ENCODE peak calls at places on chromosomes 11 and 22, in eight cellular contexts. U is esophagus squamous epithelium, R is right lobe of liver, Q is HFFc6, D is activated B cell treated with CpG ODN at 0.5 μM for 24 hours, Z is fibroblast of pulmonary artery, L is brain microvascular endothelial cell, V is IMR-90. B is an unnamed sample.

GRCh38 chr11:119952441-119952840 is 185.5 kb downstream of the TRIM29 start:
- DNase-seq in U (no peak), Q (no peak), D (no peak), L (no peak), R (no peak), Z (no peak), V (no peak), B (no peak)

GRCh38 chr11:124872741-124873140 is 7.5 kb downstream of the ROBO3 start:
- DNase-seq in R (no peak), D (no peak), Z (no peak), Q (no peak), U (no peak), V (no peak), L (no peak), B (no peak)

GRCh38 chr22:28440517-28441366 is 238.9 kb downstream of the TTC28 start:
- DNase-seq in Z (peak), V (peak), Q (peak), L (peak), D (no peak), R (no peak), U (no peak), B (no peak)

GRCh38 chr11:42951266-42951665 is 360.5 kb upstream of the API5 start:
- DNase-seq in D (no peak), U (no peak), V (no peak), L (no peak), Z (no peak), Q (no peak), R (no peak), B (no peak)

GRCh38 chr11:68038226-68038717 is 553 bp upstream of the TCIRG1 start:
- DNase-seq in V (no peak), Z (no peak), D (no peak), U (no peak), L (no peak), Q (no peak), R (peak), B (no peak)

GRCh38 chr22:36365020-36365411 is 22.8 kb downstream of the MYH9 start:
- DNase-seq in Q (peak), D (peak), R (peak), V (peak), L (peak), Z (peak), U (no peak), B (no peak)

GRCh38 chr11:66219846-66220565 is 48.4 kb upstream of the RAB1B start:
- DNase-seq in Q (no peak), R (no peak), L (no peak), U (no peak), Z (no peak), V (no peak), D (no peak), B (no peak)

GRCh38 chr22:38305481-38306448 is 11.5 kb downstream of the CSNK1E start:
- DNase-seq in Q (no peak), D (peak), V (peak), R (no peak), U (no peak), Z (peak), L (no peak), B (no peak)

GRCh38 chr11:113184498-113184897 is 129.9 kb upstream of the TTC12 start:
- DNase-seq in Z (peak), Q (peak), R (no peak), V (peak), D (no peak), L (peak), U (no peak), B (no peak)

GRCh38 chr11:32386770-32387377 is 48.5 kb downstream of the WT1 start:
- DNase-seq in L (peak), D (no peak), V (peak), Q (peak), Z (peak), U (no peak), R (no peak), B (no peak)

GRCh38 chr11:77392842-77393241 is 81.1 kb downstream of the PAK1 start:
- DNase-seq in D (no peak), V (no peak), Z (no peak), Q (no peak), U (no peak), L (no peak), R (no peak), B (no peak)

GRCh38 chr11:19597194-19597593 is 115.4 kb upstream of the NAV2 start:
- DNase-seq in V (peak), U (no peak), D (no peak), R (no peak), Z (peak), L (peak), Q (peak), B (no peak)

GRCh38 chr11:32087602-32088001 is 3.3 kb upstream of the RCN1 start:
- DNase-seq in L (peak), Q (peak), Z (peak), U (no peak), R (no peak), D (no peak), V (peak), B (no peak)

GRCh38 chr11:898540-899190 is 11.9 kb downstream of the CHID1 start:
- DNase-seq in R (no peak), Q (no peak), V (no peak), U (no peak), D (no peak), L (no peak), Z (peak), B (no peak)

GRCh38 chr11:74551754-74552145 is 40.6 kb upstream of the POLD3 start:
- DNase-seq in Z (no peak), D (no peak), V (no peak), R (no peak), L (no peak), U (no peak), Q (no peak), B (no peak)

GRCh38 chr11:113162590-113162961 is 151.8 kb upstream of the TTC12 start:
- DNase-seq in D (no peak), Q (no peak), Z (peak), L (no peak), V (no peak), R (no peak), U (no peak), B (no peak)

GRCh38 chr11:101860694-101861371 is 54.0 kb upstream of the CEP126 start:
- DNase-seq in Q (peak), L (peak), U (no peak), Z (peak), D (no peak), R (no peak), V (peak), B (no peak)

GRCh38 chr11:114354076-114354475 is 46.2 kb downstream of the C11orf71 start:
- DNase-seq in L (peak), Z (peak), V (peak), Q (peak), U (no peak), D (no peak), R (no peak), B (no peak)

GRCh38 chr11:18721576-18722292 is 4.3 kb downstream of the IGSF22 start:
- DNase-seq in Z (peak), D (peak), U (no peak), V (peak), L (peak), R (no peak), Q (no peak), B (peak)

GRCh38 chr11:1260023-1260501 is 37.2 kb downstream of the MUC5B start:
- DNase-seq in Q (no peak), Z (peak), D (no peak), R (no peak), L (no peak), U (no peak), V (no peak), B (no peak)

GRCh38 chr11:9574806-9575530 is 1.5 kb downstream of the WEE1 start:
- DNase-seq in V (peak), R (peak), Q (peak), Z (peak), D (peak), U (no peak), L (peak), B (no peak)

GRCh38 chr11:122115520-122116343 is at the start of gene BLID:
- DNase-seq in D (no peak), L (peak), Z (peak), U (no peak), Q (no peak), R (no peak), V (peak), B (peak)

GRCh38 chr11:65353376-65353775 is 1.2 kb upstream of the TIGD3 start:
- DNase-seq in Q (no peak), D (no peak), L (no peak), R (no peak), Z (no peak), V (no peak), U (no peak), B (no peak)

GRCh38 chr11:3920148-3920852 is 64.8 kb downstream of the STIM1 start:
- DNase-seq in L (peak), Z (peak), V (peak), R (no peak), U (no peak), Q (peak), D (no peak), B (no peak)

GRCh38 chr22:42967933-42968332 is 47.0 kb downstream of the PACSIN2 start:
- DNase-seq in Z (no peak), U (no peak), V (no peak), L (no peak), R (peak), Q (no peak), D (no peak), B (no peak)

GRCh38 chr11:107405260-107405659 is 52.4 kb downstream of the CWF19L2 start:
- DNase-seq in U (no peak), D (no peak), Z (no peak), V (no peak), Q (no peak), L (no peak), R (no peak), B (no peak)

GRCh38 chr22:39381930-39382329 is 17.6 kb upstream of the TAB1 start:
- DNase-seq in R (no peak), U (no peak), Q (no peak), V (no peak), D (no peak), Z (no peak), L (no peak), B (no peak)

DNA sequence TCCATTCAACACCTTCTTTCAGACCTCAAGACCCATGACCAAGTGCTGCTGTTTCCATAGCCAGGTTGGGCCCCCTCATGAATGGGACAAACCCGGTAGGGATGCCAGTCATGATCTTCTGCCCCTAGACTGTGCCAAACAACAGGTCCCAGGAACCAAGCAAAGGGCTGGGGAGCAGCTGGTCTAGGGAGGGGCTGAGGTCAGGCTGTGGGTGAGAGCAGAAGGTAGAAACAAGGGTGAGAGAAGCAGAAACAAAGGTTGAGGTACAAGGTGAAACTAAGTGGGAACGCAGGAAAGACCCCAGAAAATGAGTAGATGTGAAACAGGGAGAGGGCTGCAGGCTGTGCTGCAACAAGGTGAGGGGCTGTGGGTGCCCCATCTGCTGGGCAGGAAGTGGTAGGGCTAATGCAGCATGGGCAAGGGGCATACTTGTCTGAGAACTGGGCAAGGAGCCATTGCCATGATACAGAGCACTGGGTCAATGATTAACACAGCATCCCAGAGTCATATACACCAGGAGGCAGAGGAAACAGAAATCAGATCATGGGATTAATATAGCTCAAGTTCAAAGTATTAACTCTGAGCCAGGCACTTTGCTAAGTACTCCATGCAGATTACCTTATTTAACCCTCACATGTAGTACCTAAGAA is 45.9 kb downstream of the SLC1A2 start:
- DNase-seq in U (no peak), Z (no peak), D (no peak), V (peak), R (peak), Q (no peak), L (no peak), B (no peak)
- TF ChIP-seq CTCF in U (no peak), Z (no peak), D (no peak), V (no peak), R (peak), Q (peak), L (peak), B (no peak)

DNA sequence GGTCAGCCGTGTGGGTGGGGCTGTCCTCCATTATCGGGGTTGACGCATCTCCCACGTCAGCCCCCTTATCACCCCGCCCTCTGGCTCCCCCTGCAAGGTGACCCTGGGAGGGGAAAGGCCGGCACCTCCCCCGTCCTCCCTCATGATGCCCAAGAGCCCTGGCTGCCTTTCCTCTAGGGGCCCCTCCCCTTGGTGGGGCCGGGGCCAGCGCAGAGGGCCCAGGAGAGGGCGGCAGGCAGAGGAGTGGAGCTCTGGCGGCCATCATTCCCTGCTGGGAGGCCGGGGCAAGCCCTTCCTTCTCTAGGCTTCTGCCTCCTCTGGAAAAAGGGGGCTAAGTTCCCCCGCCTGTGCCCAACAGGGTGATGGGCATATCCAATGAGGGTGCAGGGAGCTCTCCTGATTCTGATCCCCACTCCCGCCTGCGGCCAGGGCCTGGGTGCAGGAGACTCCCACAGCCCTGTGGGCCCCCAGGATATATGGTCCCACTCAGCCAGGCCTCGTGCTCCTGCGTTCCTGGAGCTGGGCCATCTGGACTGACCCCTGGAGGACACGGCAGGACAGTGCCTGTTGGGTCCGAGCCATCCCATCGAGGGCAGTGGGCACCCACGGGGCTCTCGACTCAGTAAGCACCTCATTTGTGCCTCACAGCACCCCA is 12.3 kb downstream of the MYRF start:
- DNase-seq in D (no peak), Z (peak), V (no peak), U (no peak), Q (no peak), L (no peak), R (no peak), B (no peak)
- TF ChIP-seq CTCF in D (no peak), Z (no peak), V (no peak), U (no peak), Q (no peak), L (peak), R (no peak), B (peak)

GRCh38 chr11:64251986-64252837 is 882 bp downstream of the PLCB3 start:
- DNase-seq in D (no peak), V (no peak), R (peak), Q (no peak), L (no peak), Z (no peak), U (no peak), B (no peak)
- TF ChIP-seq CTCF in D (no peak), V (peak), R (no peak), Q (peak), L (peak), Z (peak), U (peak), B (peak)

GRCh38 chr22:20116951-20117645 is at the start of gene TRMT2A:
- DNase-seq in L (peak), Q (peak), Z (peak), R (peak), U (peak), D (peak), V (peak), B (peak)
- TF ChIP-seq CTCF in L (no peak), Q (no peak), Z (no peak), R (peak), U (peak), D (no peak), V (peak), B (peak)

GRCh38 chr22:31637938-31638618 is 23.9 kb downstream of the PISD start:
- DNase-seq in D (no peak), L (peak), R (no peak), Z (peak), U (no peak), Q (no peak), V (no peak), B (no peak)
- TF ChIP-seq CTCF in D (no peak), L (no peak), R (no peak), Z (no peak), U (no peak), Q (no peak), V (no peak), B (no peak)

GRCh38 chr11:57459112-57460016 is 964 bp upstream of the RTN4RL2 start:
- DNase-seq in R (no peak), U (no peak), Z (no peak), L (no peak), Q (no peak), D (peak), V (peak), B (no peak)

GRCh38 chr11:57461841-57462489 is 1.6 kb downstream of the RTN4RL2 start:
- DNase-seq in D (no peak), U (no peak), L (no peak), Z (no peak), Q (no peak), R (no peak), V (no peak), B (no peak)

GRCh38 chr11:57460756-57461749 is 725 bp downstream of the RTN4RL2 start:
- DNase-seq in U (no peak), R (no peak), V (no peak), L (no peak), Z (no peak), D (peak), Q (no peak), B (no peak)

GRCh38 chr11:57458410-57459111 is 1.8 kb upstream of the RTN4RL2 start:
- DNase-seq in L (peak), D (peak), U (no peak), Z (no peak), R (peak), V (peak), Q (no peak), B (peak)

DNA sequence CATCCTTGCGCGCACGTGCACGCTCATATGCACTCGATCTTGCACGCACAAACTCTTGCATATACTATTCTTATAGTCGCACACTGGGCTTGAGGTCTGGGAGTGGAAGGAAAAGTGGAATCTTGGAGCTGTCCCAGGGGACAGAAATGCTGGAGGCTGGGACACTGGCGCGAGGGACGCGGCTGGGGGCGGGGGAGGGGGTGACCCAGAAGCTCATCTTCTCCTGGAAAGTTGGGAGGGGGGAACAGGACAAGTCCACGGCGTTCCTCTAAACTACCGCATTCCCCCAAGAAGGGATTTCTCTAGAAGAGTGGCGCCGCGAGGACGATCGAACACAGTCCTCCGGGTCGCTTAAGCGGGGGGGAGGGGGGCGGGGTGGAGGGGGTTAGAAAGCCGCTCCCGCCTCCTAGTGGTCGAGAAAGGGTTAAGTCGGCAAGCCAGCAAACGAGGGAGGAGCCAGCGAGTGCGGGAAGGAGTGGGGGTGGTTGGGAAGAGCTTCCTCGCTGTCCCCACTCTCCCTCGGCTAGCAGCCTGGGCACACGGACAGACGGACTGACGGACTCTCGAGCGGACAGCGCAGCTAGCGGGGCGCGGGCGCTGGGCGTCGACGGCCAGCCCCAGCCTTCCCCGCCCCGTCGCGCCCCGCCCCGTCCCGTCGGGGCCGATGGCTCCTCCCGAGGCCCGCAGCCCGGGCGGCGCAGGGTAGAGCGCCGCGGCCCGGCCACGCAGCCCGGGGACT is at the start of gene RTN4RL2:
- DNase-seq in V (peak), Q (no peak), R (peak), Z (peak), D (peak), L (peak), U (no peak), B (peak)
- TF ChIP-seq CTCF in V (peak), Q (peak), R (peak), Z (peak), D (no peak), L (peak), U (no peak), B (peak)

DNA sequence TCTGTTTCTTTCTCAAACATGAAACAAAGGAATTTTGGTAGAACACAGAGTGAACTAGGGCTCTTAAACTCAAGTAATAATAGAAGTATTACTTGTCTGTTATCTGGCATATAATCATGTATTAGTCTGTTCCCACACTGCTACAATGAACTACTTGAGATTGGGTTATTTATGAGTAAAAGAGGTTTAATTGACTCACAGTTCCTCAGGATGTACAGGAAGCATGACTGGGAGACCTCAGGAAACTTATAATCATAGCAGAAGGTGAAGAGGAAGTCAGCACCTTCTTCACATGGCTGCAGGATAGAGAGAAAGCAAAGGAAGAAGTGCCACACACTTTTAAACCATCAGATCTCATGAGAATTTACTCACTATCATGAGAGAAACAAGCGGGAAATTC is 273.4 kb downstream of the ETS1 start:
- DNase-seq in V (no peak), L (no peak), U (no peak), D (no peak), R (no peak), Z (no peak), Q (no peak), B (no peak)
- TF ChIP-seq CTCF in V (no peak), L (no peak), U (no peak), D (no peak), R (no peak), Z (no peak), Q (no peak), B (no peak)

B was measured in progenitor cell of endocrine pancreas.